ENCODE peak calls at places on chromosomes 7 and 10, in nine cellular contexts. U is hippocampal formation; B is CD8-positive, alpha-beta memory T cell; Z is GM13977; N is SJSA1; E is caudate nucleus; L is GM19239; S is NCI-H460; I is stimulated activated naive CD8-positive, alpha-beta T cell treated with anti-CD3 and anti-CD28 coated beads, Interleukin-15, amount 100 ng/mL, for 72 hours. K is an unnamed sample.

GRCh38 chr7:140526901-140527664 is 47.8 kb upstream of the MKRN1 start:
- DNase-seq in L (no peak), E (no peak), S (no peak), U (no peak), Z (no peak), B (no peak), N (no peak), I (no peak), K (no peak)

GRCh38 chr7:73577627-73578341 is 595 bp downstream of the TBL2 start:
- DNase-seq in B (no peak), S (no peak), E (no peak), N (no peak), Z (no peak), L (no peak), U (no peak), I (no peak), K (peak)

GRCh38 chr7:167087-167855 is 25.1 kb upstream of the FAM20C start:
- DNase-seq in U (no peak), L (no peak), N (no peak), I (no peak), S (no peak), Z (no peak), E (no peak), B (no peak), K (no peak)

GRCh38 chr7:135355377-135356048 is 121.9 kb downstream of the STRA8 start:
- DNase-seq in B (no peak), N (no peak), I (no peak), L (no peak), E (no peak), Z (no peak), U (no peak), S (no peak), K (no peak)

GRCh38 chr7:585229-585711 is 65.6 kb upstream of the PDGFA start:
- DNase-seq in N (no peak), I (peak), S (no peak), Z (no peak), U (no peak), B (no peak), E (no peak), L (peak), K (no peak)

GRCh38 chr10:127921075-127921750 is 14.3 kb downstream of the PTPRE start:
- DNase-seq in Z (no peak), N (no peak), E (no peak), B (no peak), S (no peak), L (no peak), I (no peak), U (no peak), K (no peak)

GRCh38 chr7:150562919-150563318 is 4.3 kb upstream of the GIMAP4 start:
- DNase-seq in E (no peak), Z (no peak), N (no peak), B (no peak), L (no peak), I (no peak), S (no peak), U (no peak), K (no peak)

GRCh38 chr7:118517275-118517674 is 292.8 kb downstream of the ANKRD7 start:
- DNase-seq in L (no peak), U (no peak), E (no peak), B (no peak), N (no peak), S (no peak), I (no peak), Z (no peak), K (no peak)

GRCh38 chr7:28865494-28866257 is 92.5 kb downstream of the TRIL start:
- DNase-seq in N (peak), L (no peak), S (peak), E (no peak), Z (no peak), U (no peak), I (no peak), B (no peak), K (peak)

GRCh38 chr7:157250605-157251228 is 86.1 kb upstream of the DNAJB6 start:
- DNase-seq in I (peak), S (peak), N (no peak), L (peak), Z (peak), B (peak), E (no peak), U (no peak), K (peak)

GRCh38 chr10:47406870-47407648 is 23.0 kb upstream of the ZNF488 start:
- DNase-seq in U (no peak), N (peak), I (no peak), S (no peak), L (no peak), Z (no peak), E (no peak), B (no peak), K (no peak)

GRCh38 chr10:60937784-60938654 is 6.0 kb downstream of the RHOBTB1 start:
- DNase-seq in U (no peak), S (no peak), I (no peak), N (no peak), B (no peak), Z (no peak), L (no peak), E (no peak), K (no peak)

GRCh38 chr7:15647309-15647708 is 39.2 kb downstream of the MEOX2 start:
- DNase-seq in U (no peak), B (no peak), L (no peak), E (no peak), N (no peak), I (no peak), Z (no peak), S (no peak), K (no peak)

GRCh38 chr7:41886906-41887311 is 184.0 kb upstream of the INHBA start:
- DNase-seq in L (no peak), N (peak), U (no peak), B (no peak), Z (no peak), I (no peak), E (no peak), S (no peak), K (no peak)

GRCh38 chr10:89373916-89374711 is 3.7 kb upstream of the IFIT1B start:
- DNase-seq in L (no peak), U (peak), E (peak), S (no peak), B (no peak), Z (no peak), N (peak), I (no peak), K (no peak)

GRCh38 chr7:44348300-44348699 is 22.9 kb upstream of the CAMK2B start:
- DNase-seq in N (peak), L (no peak), I (no peak), B (no peak), E (no peak), S (no peak), Z (peak), U (no peak), K (no peak)

GRCh38 chr7:155183655-155184054 is 113.5 kb downstream of the HTR5A start:
- DNase-seq in I (no peak), U (no peak), B (no peak), E (no peak), L (no peak), Z (no peak), N (no peak), S (no peak), K (no peak)

GRCh38 chr7:28790467-28790866 is 167.7 kb downstream of the TRIL start:
- DNase-seq in B (no peak), L (no peak), S (no peak), U (no peak), I (no peak), E (no peak), N (no peak), Z (no peak), K (no peak)

GRCh38 chr10:108000365-108000764 is 835.9 kb upstream of the SORCS1 start:
- DNase-seq in I (no peak), S (no peak), E (no peak), U (no peak), Z (no peak), N (no peak), B (no peak), L (no peak), K (no peak)

GRCh38 chr7:924541-925231 is 29.8 kb downstream of the ADAP1 start:
- DNase-seq in U (no peak), B (peak), I (peak), Z (peak), N (no peak), E (no peak), L (peak), S (no peak), K (no peak)

GRCh38 chr10:46520941-46521340 is 35.5 kb downstream of the GPRIN2 start:
- DNase-seq in S (no peak), N (peak), E (no peak), U (no peak), L (no peak), B (no peak), Z (no peak), I (no peak), K (peak)

GRCh38 chr7:2804227-2804763 is 39.8 kb downstream of the GNA12 start:
- DNase-seq in E (no peak), S (no peak), B (no peak), Z (no peak), U (no peak), I (no peak), N (no peak), L (no peak), K (no peak)

GRCh38 chr10:131213651-131214505 is 97.6 kb downstream of the TCERG1L start:
- DNase-seq in N (no peak), B (no peak), I (no peak), S (no peak), L (no peak), U (no peak), Z (no peak), E (no peak), K (no peak)

GRCh38 chr10:60778978-60779668 is 845 bp downstream of the CDK1 start:
- DNase-seq in E (no peak), B (no peak), U (no peak), N (peak), S (no peak), L (no peak), Z (peak), I (no peak), K (no peak)

GRCh38 chr7:128409435-128410091 is at the start of gene IMPDH1:
- DNase-seq in I (peak), S (peak), U (peak), E (peak), N (peak), B (peak), L (peak), Z (peak), K (peak)

GRCh38 chr10:22365233-22365632 is 19.9 kb downstream of the SPAG6 start:
- DNase-seq in S (no peak), N (no peak), I (no peak), B (no peak), E (no peak), U (no peak), L (no peak), Z (no peak), K (no peak)

GRCh38 chr10:113225903-113226302 is 275.9 kb downstream of the TCF7L2 start:
- DNase-seq in Z (no peak), N (no peak), U (no peak), S (no peak), I (no peak), B (no peak), E (no peak), L (no peak), K (no peak)

K was measured in HAP-1.